ENCODE peak calls at places on chromosomes 1 and 21, in five cellular contexts. Z is MCF 10A; X is CD8-positive, alpha-beta T cell; J is astrocyte of the spinal cord; Q is Peyer's patch. O is an unnamed sample.
A peak's percentile ranks its signal among the peaks of the same experiment; 100 is the strongest.

GRCh38 chr1:37755290-37755689 is 9.6 kb downstream of the EPHA10 start:
- DNase-seq in X (no peak), Q (no peak), Z (peak; percentile 63), J (no peak), O (no peak)

GRCh38 chr1:160799641-160800040 is 3.7 kb downstream of the LY9 start:
- DNase-seq in Z (no peak), Q (no peak), J (no peak), X (no peak), O (no peak)

GRCh38 chr1:40876436-40876761 is 14.2 kb upstream of the CITED4 start:
- DNase-seq in X (no peak), Z (no peak), J (no peak), Q (no peak), O (no peak)

GRCh38 chr1:170407138-170407537 is 124.8 kb upstream of the GORAB start:
- DNase-seq in Q (no peak), J (no peak), X (no peak), Z (no peak), O (no peak)

GRCh38 chr1:218312509-218312908 is 27.4 kb downstream of the RRP15 start:
- DNase-seq in J (peak; percentile 35), Q (no peak), X (no peak), Z (no peak), O (no peak)

GRCh38 chr21:32367158-32367557 is 25.7 kb downstream of the URB1 start:
- DNase-seq in J (peak; percentile 49), Q (no peak), X (no peak), Z (no peak), O (no peak)

GRCh38 chr1:1788646-1789431 is 10.6 kb upstream of the NADK start:
- DNase-seq in X (no peak), Q (peak; percentile 67), Z (peak; percentile 29), J (peak; percentile 27), O (no peak)

GRCh38 chr21:37546949-37547614 is 180.5 kb downstream of the DYRK1A start:
- DNase-seq in Z (no peak), Q (no peak), X (no peak), J (no peak), O (no peak)

GRCh38 chr21:37475186-37475868 is 108.8 kb downstream of the DYRK1A start:
- DNase-seq in J (no peak), X (no peak), Q (no peak), Z (no peak), O (no peak)

GRCh38 chr1:183355797-183356196 is 62.4 kb downstream of the NMNAT2 start:
- DNase-seq in J (no peak), Q (no peak), X (no peak), Z (no peak), O (no peak)

GRCh38 chr1:168613038-168613451 is 36.6 kb downstream of the XCL1 start:
- DNase-seq in Q (no peak), J (no peak), Z (no peak), X (no peak), O (no peak)

GRCh38 chr1:109640285-109640865 is 15.5 kb upstream of the GSTM4 start:
- DNase-seq in X (peak; percentile 79), Q (peak; percentile 93), Z (peak; percentile 77), J (peak; percentile 57), O (peak; percentile 86)

GRCh38 chr1:59427155-59427554 is 130.3 kb downstream of the FGGY start:
- DNase-seq in J (no peak), Z (peak; percentile 70), X (no peak), Q (no peak), O (no peak)

GRCh38 chr1:209513226-209513625 is 70.3 kb upstream of the CAMK1G start:
- DNase-seq in J (peak; percentile 26), X (no peak), Q (no peak), Z (peak; percentile 84), O (no peak)

GRCh38 chr21:45748593-45748992 is 105.1 kb downstream of the PCBP3 start:
- DNase-seq in X (no peak), J (no peak), Z (no peak), Q (no peak), O (no peak)

GRCh38 chr21:45921917-45922316 is 59.7 kb upstream of the COL6A1 start:
- DNase-seq in X (no peak), Z (no peak), Q (no peak), J (no peak), O (no peak)

GRCh38 chr1:82517586-82517985 is 716.9 kb downstream of the ADGRL2 start:
- DNase-seq in Q (no peak), X (no peak), Z (no peak), J (peak; percentile 29), O (no peak)

GRCh38 chr1:209855623-209856022 is 27.9 kb downstream of the UTP25 start:
- DNase-seq in X (no peak), Q (no peak), Z (no peak), J (no peak), O (no peak)

GRCh38 chr1:228370941-228371740 is 35.5 kb downstream of the TRIM11 start:
- DNase-seq in J (no peak), X (no peak), Z (no peak), Q (peak; percentile 53), O (no peak)

GRCh38 chr21:44377201-44377921 is 23.9 kb downstream of the TRPM2 start:
- DNase-seq in J (no peak), Z (no peak), X (no peak), Q (peak; percentile 42), O (no peak)

GRCh38 chr1:70222716-70223235 is 1.6 kb downstream of the SRSF11 start:
- DNase-seq in X (no peak), J (peak; percentile 6), Z (no peak), Q (no peak), O (no peak)

GRCh38 chr1:40868051-40868723 is 6.0 kb upstream of the CITED4 start:
- DNase-seq in Z (peak; percentile 83), Q (no peak), X (no peak), J (peak; percentile 76), O (no peak)

GRCh38 chr1:222047370-222047769 is 305.5 kb upstream of the DUSP10 start:
- DNase-seq in X (no peak), Z (no peak), Q (no peak), J (no peak), O (no peak)

GRCh38 chr1:95223110-95223509 is 10.9 kb upstream of the RWDD3 start:
- DNase-seq in Q (no peak), Z (peak; percentile 6), J (peak; percentile 43), X (no peak), O (no peak)

GRCh38 chr1:3664700-3665375 is 12.5 kb downstream of the TP73 start:
- DNase-seq in X (no peak), Q (no peak), J (no peak), Z (no peak), O (no peak)

GRCh38 chr1:116997011-116997410 is 4.5 kb upstream of the CD101 start:
- DNase-seq in J (peak; percentile 39), Z (no peak), Q (no peak), X (no peak), O (no peak)

GRCh38 chr21:34219334-34220020 is 144.3 kb upstream of the KCNE2 start:
- DNase-seq in J (no peak), Q (no peak), X (no peak), Z (no peak), O (no peak)

GRCh38 chr1:6148497-6149241 is 31.5 kb downstream of the CHD5 start:
- DNase-seq in Q (peak; percentile 79), X (peak; percentile 31), J (peak; percentile 13), Z (peak; percentile 76), O (peak; percentile 24)

GRCh38 chr1:212637902-212638301 is 29.3 kb downstream of the ATF3 start:
- DNase-seq in Q (no peak), Z (no peak), X (no peak), J (no peak), O (no peak)

GRCh38 chr1:7233646-7234470 is 448.6 kb downstream of the CAMTA1 start:
- DNase-seq in J (no peak), X (no peak), Z (no peak), Q (no peak), O (no peak)

GRCh38 chr1:7230896-7231210 is 445.6 kb downstream of the CAMTA1 start:
- DNase-seq in X (no peak), J (no peak), Q (no peak), Z (no peak), O (no peak)

GRCh38 chr1:7232936-7233540 is 447.8 kb downstream of the CAMTA1 start:
- DNase-seq in X (no peak), Z (no peak), J (no peak), Q (no peak), O (no peak)

GRCh38 chr1:7234471-7234755 is 449.2 kb downstream of the CAMTA1 start:
- DNase-seq in X (no peak), Q (no peak), J (no peak), Z (no peak), O (no peak)

DNA sequence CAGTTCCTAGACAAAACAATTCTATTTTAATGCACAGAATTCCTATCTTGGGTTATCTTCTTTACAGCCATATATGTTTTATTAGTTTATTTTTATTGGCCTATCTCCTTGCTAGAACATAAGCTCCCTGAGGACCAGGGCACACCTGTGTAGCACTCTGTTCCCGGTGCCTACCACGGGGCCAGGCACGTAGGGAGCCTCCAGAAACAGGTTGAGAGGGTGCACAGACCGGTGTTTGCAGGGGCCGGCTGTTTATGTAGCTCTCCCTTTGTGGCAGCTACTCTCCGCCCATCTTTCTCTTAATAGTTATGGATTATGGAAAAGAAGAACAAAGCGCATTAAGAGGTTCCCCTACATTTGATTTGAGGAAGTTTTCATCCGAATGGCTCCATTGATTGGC is 447.2 kb downstream of the CAMTA1 start:
- DNase-seq in X (no peak), Z (no peak), J (no peak), Q (no peak), O (no peak)
- TF ChIP-seq CTCF in X (no peak), Z (no peak), J (no peak), Q (no peak), O (no peak)

DNA sequence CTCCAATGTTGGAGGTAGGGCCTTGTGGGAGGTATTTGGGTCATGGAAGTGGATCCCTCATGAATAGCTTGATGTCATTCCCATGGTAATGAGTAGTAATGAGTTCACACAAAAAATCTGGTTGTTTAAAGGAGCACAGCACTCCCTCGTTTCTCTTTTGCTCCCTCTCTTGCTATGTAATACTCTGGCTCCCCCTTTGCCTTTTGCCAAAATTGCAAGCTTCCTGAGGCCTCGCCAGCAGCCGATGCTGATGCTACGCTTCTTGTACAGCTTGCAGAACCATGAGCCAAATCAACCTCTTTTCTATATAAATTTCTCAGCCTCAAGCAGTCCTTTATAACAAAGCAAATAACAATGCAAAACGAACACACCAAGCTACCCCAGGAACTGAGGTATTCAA is 80.9 kb downstream of the LHX9 start:
- DNase-seq in J (no peak), Z (no peak), X (no peak), Q (no peak), O (no peak)
- TF ChIP-seq CTCF in J (peak; percentile 1), Z (no peak), X (no peak), Q (no peak), O (no peak)

GRCh38 chr1:233242827-233243483 is 52.6 kb downstream of the PCNX2 start:
- DNase-seq in J (no peak), Q (no peak), X (no peak), Z (no peak), O (no peak)
- TF ChIP-seq CTCF in J (no peak), Q (no peak), X (no peak), Z (no peak), O (no peak)

DNA sequence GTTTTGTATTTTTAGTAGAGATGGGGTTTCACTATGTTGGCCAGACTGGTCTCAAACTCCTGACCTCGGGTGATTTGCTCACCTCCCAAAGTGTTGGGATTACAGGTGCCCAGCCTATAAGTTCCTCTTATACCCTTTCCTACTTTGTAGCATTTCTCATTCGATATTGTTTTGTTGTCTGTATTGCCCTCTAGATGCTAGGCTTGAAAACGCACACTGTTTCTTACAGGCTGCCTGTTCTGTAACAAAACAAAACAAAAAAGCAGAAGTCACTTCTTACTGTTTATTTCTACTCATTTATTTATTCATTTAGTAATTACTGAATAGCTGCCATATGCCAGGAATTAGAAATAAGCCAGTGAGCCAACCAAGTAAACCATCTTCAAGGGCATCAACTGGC is 136.9 kb upstream of the BMP8A start:
- DNase-seq in J (no peak), X (no peak), Z (no peak), Q (no peak), O (no peak)
- TF ChIP-seq CTCF in J (no peak), X (no peak), Z (no peak), Q (no peak), O (no peak)